ENCODE peak calls at places on chromosomes 13 and 19, in eight cellular contexts. One of them, this sample, is unnamed.

GRCh38 chr19:8030906-8031305 is 21.7 kb upstream of the CCL25 start:
- DNase-seq in foreskin fibroblast: no peak
- DNase-seq in retinal pigment epithelial cell: no peak
- DNase-seq in heart left ventricle: no peak
- DNase-seq in cardiac muscle cell: no peak
- DNase-seq in tibial artery: no peak
- DNase-seq in HCT116: no peak
- DNase-seq in PC-3: no peak
- DNase-seq in this sample: no peak

GRCh38 chr13:57418067-57418677 is 213.4 kb upstream of the PCDH17 start:
- DNase-seq in tibial artery: no peak
- DNase-seq in cardiac muscle cell: no peak
- DNase-seq in heart left ventricle: no peak
- DNase-seq in HCT116: no peak
- DNase-seq in retinal pigment epithelial cell: no peak
- DNase-seq in PC-3: no peak
- DNase-seq in foreskin fibroblast: no peak
- DNase-seq in this sample: no peak

GRCh38 chr19:48244289-48244688 is 11.4 kb downstream of the CARD8 start:
- DNase-seq in heart left ventricle: no peak
- DNase-seq in PC-3: peak
- DNase-seq in HCT116: no peak
- DNase-seq in foreskin fibroblast: no peak
- DNase-seq in cardiac muscle cell: peak
- DNase-seq in retinal pigment epithelial cell: no peak
- DNase-seq in tibial artery: no peak
- DNase-seq in this sample: no peak

GRCh38 chr19:35090160-35090794 is 25.3 kb upstream of the FXYD3 start:
- DNase-seq in cardiac muscle cell: peak
- DNase-seq in tibial artery: peak
- DNase-seq in HCT116: peak
- DNase-seq in foreskin fibroblast: peak
- DNase-seq in retinal pigment epithelial cell: no peak
- DNase-seq in heart left ventricle: peak
- DNase-seq in PC-3: peak
- DNase-seq in this sample: peak

GRCh38 chr19:43594710-43595604 is 977 bp downstream of the IRGQ start:
- DNase-seq in heart left ventricle: peak
- DNase-seq in retinal pigment epithelial cell: no peak
- DNase-seq in tibial artery: no peak
- DNase-seq in HCT116: peak
- DNase-seq in foreskin fibroblast: peak
- DNase-seq in PC-3: peak
- DNase-seq in cardiac muscle cell: peak
- DNase-seq in this sample: peak

GRCh38 chr13:40389081-40389641 is 277.3 kb downstream of the FOXO1 start:
- DNase-seq in retinal pigment epithelial cell: no peak
- DNase-seq in PC-3: no peak
- DNase-seq in cardiac muscle cell: no peak
- DNase-seq in foreskin fibroblast: no peak
- DNase-seq in HCT116: no peak
- DNase-seq in heart left ventricle: no peak
- DNase-seq in tibial artery: no peak
- DNase-seq in this sample: no peak

GRCh38 chr13:26168835-26169234 is 53.3 kb downstream of the RNF6 start:
- DNase-seq in PC-3: no peak
- DNase-seq in heart left ventricle: no peak
- DNase-seq in retinal pigment epithelial cell: no peak
- DNase-seq in cardiac muscle cell: no peak
- DNase-seq in HCT116: no peak
- DNase-seq in foreskin fibroblast: no peak
- DNase-seq in tibial artery: no peak
- DNase-seq in this sample: no peak

GRCh38 chr19:54373781-54374266 is 9.1 kb upstream of the LAIR1 start:
- DNase-seq in cardiac muscle cell: no peak
- DNase-seq in HCT116: no peak
- DNase-seq in retinal pigment epithelial cell: no peak
- DNase-seq in tibial artery: peak
- DNase-seq in heart left ventricle: no peak
- DNase-seq in PC-3: no peak
- DNase-seq in foreskin fibroblast: no peak
- DNase-seq in this sample: no peak

GRCh38 chr13:30408319-30409101 is 13.8 kb upstream of the UBE2L5 start:
- DNase-seq in tibial artery: peak
- DNase-seq in cardiac muscle cell: peak
- DNase-seq in HCT116: no peak
- DNase-seq in foreskin fibroblast: peak
- DNase-seq in PC-3: peak
- DNase-seq in retinal pigment epithelial cell: peak
- DNase-seq in heart left ventricle: peak
- DNase-seq in this sample: peak

GRCh38 chr13:30412351-30412750 is 9.9 kb upstream of the UBE2L5 start:
- DNase-seq in cardiac muscle cell: no peak
- DNase-seq in retinal pigment epithelial cell: no peak
- DNase-seq in HCT116: no peak
- DNase-seq in foreskin fibroblast: no peak
- DNase-seq in tibial artery: no peak
- DNase-seq in PC-3: no peak
- DNase-seq in heart left ventricle: no peak
- DNase-seq in this sample: no peak

GRCh38 chr13:30406779-30407416 is 15.4 kb upstream of the UBE2L5 start:
- DNase-seq in retinal pigment epithelial cell: no peak
- DNase-seq in heart left ventricle: no peak
- DNase-seq in cardiac muscle cell: no peak
- DNase-seq in foreskin fibroblast: no peak
- DNase-seq in tibial artery: no peak
- DNase-seq in HCT116: no peak
- DNase-seq in PC-3: no peak
- DNase-seq in this sample: no peak

GRCh38 chr13:30410705-30411125 is 11.6 kb upstream of the UBE2L5 start:
- DNase-seq in retinal pigment epithelial cell: no peak
- DNase-seq in cardiac muscle cell: no peak
- DNase-seq in PC-3: no peak
- DNase-seq in tibial artery: no peak
- DNase-seq in HCT116: no peak
- DNase-seq in heart left ventricle: no peak
- DNase-seq in foreskin fibroblast: no peak
- DNase-seq in this sample: no peak

DNA sequence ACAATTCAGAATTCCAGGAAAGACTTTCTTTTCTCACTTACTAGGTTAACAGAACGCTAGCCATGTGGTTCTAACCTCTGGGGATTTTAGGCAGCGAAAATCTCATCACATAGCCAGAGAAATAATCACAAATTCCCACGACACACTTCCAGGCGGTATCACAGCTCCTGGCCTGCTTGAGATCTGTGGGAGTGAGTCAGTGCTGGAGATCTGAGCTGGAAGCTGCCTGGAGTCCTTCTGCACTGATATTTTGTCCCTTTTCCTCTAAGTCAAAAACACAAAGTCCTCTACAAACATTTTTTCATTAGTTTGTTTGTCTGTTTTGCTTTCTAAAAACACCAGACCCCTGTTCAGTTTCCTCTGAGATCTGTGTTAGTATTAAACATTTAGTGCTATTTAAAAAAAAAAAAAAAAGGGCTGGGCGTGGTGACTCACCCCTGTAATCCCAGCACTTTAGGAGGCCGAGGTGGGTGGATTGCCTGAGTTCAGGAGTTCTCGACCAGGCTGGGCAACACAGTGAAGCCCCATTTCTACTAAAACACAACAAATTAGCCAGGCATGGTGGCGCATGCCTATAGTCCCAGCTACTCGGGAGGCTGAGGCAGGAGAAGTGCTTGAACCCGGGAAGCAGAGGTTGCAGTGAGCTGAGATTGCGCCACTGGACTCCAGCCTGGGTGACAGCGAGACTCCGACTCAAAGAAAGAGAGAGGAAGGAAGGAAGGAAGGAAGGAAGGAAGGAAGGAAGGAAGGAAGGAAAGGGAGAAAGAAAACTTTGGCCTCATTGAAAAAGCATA is 12.2 kb upstream of the UBE2L5 start:
- DNase-seq in HCT116: no peak
- DNase-seq in cardiac muscle cell: peak
- DNase-seq in foreskin fibroblast: peak
- DNase-seq in tibial artery: peak
- DNase-seq in PC-3: peak
- DNase-seq in heart left ventricle: peak
- DNase-seq in retinal pigment epithelial cell: peak
- DNase-seq in this sample: no peak
- H3K4me3 ChIP-seq in HCT116: no peak
- H3K4me3 ChIP-seq in cardiac muscle cell: no peak
- H3K4me3 ChIP-seq in foreskin fibroblast: no peak
- H3K4me3 ChIP-seq in tibial artery: no peak
- H3K4me3 ChIP-seq in PC-3: no peak
- H3K4me3 ChIP-seq in heart left ventricle: no peak
- H3K4me3 ChIP-seq in retinal pigment epithelial cell: no peak
- H3K4me3 ChIP-seq in this sample: no peak

GRCh38 chr13:110329258-110329657 is 22.2 kb downstream of the COL4A2 start:
- DNase-seq in tibial artery: no peak
- DNase-seq in retinal pigment epithelial cell: no peak
- DNase-seq in cardiac muscle cell: no peak
- DNase-seq in PC-3: no peak
- DNase-seq in HCT116: no peak
- DNase-seq in heart left ventricle: no peak
- DNase-seq in foreskin fibroblast: no peak
- DNase-seq in this sample: no peak

GRCh38 chr13:110328509-110328908 is 21.4 kb downstream of the COL4A2 start:
- DNase-seq in cardiac muscle cell: no peak
- DNase-seq in tibial artery: no peak
- DNase-seq in retinal pigment epithelial cell: no peak
- DNase-seq in foreskin fibroblast: no peak
- DNase-seq in heart left ventricle: no peak
- DNase-seq in HCT116: no peak
- DNase-seq in PC-3: no peak
- DNase-seq in this sample: no peak

GRCh38 chr13:110331362-110331761 is 24.3 kb downstream of the COL4A2 start:
- DNase-seq in PC-3: no peak
- DNase-seq in HCT116: no peak
- DNase-seq in heart left ventricle: no peak
- DNase-seq in retinal pigment epithelial cell: no peak
- DNase-seq in tibial artery: no peak
- DNase-seq in foreskin fibroblast: no peak
- DNase-seq in cardiac muscle cell: peak
- DNase-seq in this sample: no peak

GRCh38 chr13:110329798-110330461 is 22.8 kb downstream of the COL4A2 start:
- DNase-seq in tibial artery: no peak
- DNase-seq in cardiac muscle cell: peak
- DNase-seq in foreskin fibroblast: peak
- DNase-seq in heart left ventricle: no peak
- DNase-seq in retinal pigment epithelial cell: no peak
- DNase-seq in HCT116: no peak
- DNase-seq in PC-3: no peak
- DNase-seq in this sample: no peak

GRCh38 chr13:110330491-110331001 is 23.5 kb downstream of the COL4A2 start:
- DNase-seq in HCT116: no peak
- DNase-seq in cardiac muscle cell: peak
- DNase-seq in tibial artery: no peak
- DNase-seq in foreskin fibroblast: peak
- DNase-seq in heart left ventricle: no peak
- DNase-seq in PC-3: no peak
- DNase-seq in retinal pigment epithelial cell: no peak
- DNase-seq in this sample: no peak
- H3K4me3 ChIP-seq in HCT116: no peak
- H3K4me3 ChIP-seq in cardiac muscle cell: no peak
- H3K4me3 ChIP-seq in tibial artery: peak
- H3K4me3 ChIP-seq in foreskin fibroblast: peak
- H3K4me3 ChIP-seq in heart left ventricle: no peak
- H3K4me3 ChIP-seq in PC-3: no peak
- H3K4me3 ChIP-seq in retinal pigment epithelial cell: no peak
- H3K4me3 ChIP-seq in this sample: no peak

DNA sequence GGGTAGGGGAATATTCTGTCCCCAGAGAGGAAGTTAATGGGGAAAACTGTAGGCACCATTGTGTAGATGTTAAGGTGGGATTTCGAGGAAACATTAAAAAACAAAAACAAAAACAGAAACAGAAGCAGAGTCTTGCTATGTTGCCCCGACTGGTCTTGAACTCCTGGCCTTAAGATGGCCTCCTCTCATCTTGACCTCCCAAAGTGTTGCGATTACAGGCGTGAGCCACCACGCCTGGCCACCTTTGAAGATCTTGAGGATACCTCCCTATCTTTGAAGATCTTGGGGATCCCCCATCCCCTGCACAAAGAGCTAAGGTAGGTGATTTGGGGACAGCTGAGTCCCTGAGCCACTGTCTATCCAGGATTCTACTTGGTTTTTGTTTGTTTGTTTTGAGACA is 553 bp upstream of the ICAM3 start:
- DNase-seq in PC-3: no peak
- DNase-seq in heart left ventricle: no peak
- DNase-seq in cardiac muscle cell: no peak
- DNase-seq in tibial artery: no peak
- DNase-seq in retinal pigment epithelial cell: no peak
- DNase-seq in HCT116: no peak
- DNase-seq in foreskin fibroblast: no peak
- DNase-seq in this sample: no peak
- H3K4me3 ChIP-seq in PC-3: no peak
- H3K4me3 ChIP-seq in heart left ventricle: no peak
- H3K4me3 ChIP-seq in cardiac muscle cell: no peak
- H3K4me3 ChIP-seq in tibial artery: no peak
- H3K4me3 ChIP-seq in retinal pigment epithelial cell: no peak
- H3K4me3 ChIP-seq in HCT116: no peak
- H3K4me3 ChIP-seq in foreskin fibroblast: no peak
- H3K4me3 ChIP-seq in this sample: no peak

GRCh38 chr13:74070513-74070912 is 63.7 kb downstream of the KLF12 start:
- DNase-seq in retinal pigment epithelial cell: no peak
- DNase-seq in tibial artery: no peak
- DNase-seq in heart left ventricle: no peak
- DNase-seq in HCT116: no peak
- DNase-seq in foreskin fibroblast: no peak
- DNase-seq in cardiac muscle cell: no peak
- DNase-seq in PC-3: no peak
- DNase-seq in this sample: no peak
- H3K4me3 ChIP-seq in retinal pigment epithelial cell: no peak
- H3K4me3 ChIP-seq in tibial artery: no peak
- H3K4me3 ChIP-seq in heart left ventricle: no peak
- H3K4me3 ChIP-seq in HCT116: no peak
- H3K4me3 ChIP-seq in foreskin fibroblast: no peak
- H3K4me3 ChIP-seq in cardiac muscle cell: no peak
- H3K4me3 ChIP-seq in PC-3: no peak
- H3K4me3 ChIP-seq in this sample: no peak

GRCh38 chr19:17922138-17922537 is 10.7 kb upstream of the CCDC124 start:
- DNase-seq in tibial artery: no peak
- DNase-seq in heart left ventricle: no peak
- DNase-seq in HCT116: no peak
- DNase-seq in PC-3: no peak
- DNase-seq in foreskin fibroblast: no peak
- DNase-seq in retinal pigment epithelial cell: no peak
- DNase-seq in cardiac muscle cell: no peak
- DNase-seq in this sample: no peak
- H3K4me3 ChIP-seq in tibial artery: no peak
- H3K4me3 ChIP-seq in heart left ventricle: no peak
- H3K4me3 ChIP-seq in HCT116: no peak
- H3K4me3 ChIP-seq in PC-3: no peak
- H3K4me3 ChIP-seq in foreskin fibroblast: no peak
- H3K4me3 ChIP-seq in retinal pigment epithelial cell: no peak
- H3K4me3 ChIP-seq in cardiac muscle cell: no peak
- H3K4me3 ChIP-seq in this sample: no peak

GRCh38 chr19:291561-292280 is 518 bp upstream of the PLPP2 start:
- DNase-seq in foreskin fibroblast: peak
- DNase-seq in cardiac muscle cell: no peak
- DNase-seq in PC-3: no peak
- DNase-seq in retinal pigment epithelial cell: no peak
- DNase-seq in heart left ventricle: no peak
- DNase-seq in HCT116: no peak
- DNase-seq in tibial artery: no peak
- DNase-seq in this sample: no peak
- H3K4me3 ChIP-seq in foreskin fibroblast: no peak
- H3K4me3 ChIP-seq in cardiac muscle cell: no peak
- H3K4me3 ChIP-seq in PC-3: no peak
- H3K4me3 ChIP-seq in retinal pigment epithelial cell: no peak
- H3K4me3 ChIP-seq in heart left ventricle: peak
- H3K4me3 ChIP-seq in HCT116: peak
- H3K4me3 ChIP-seq in tibial artery: no peak
- H3K4me3 ChIP-seq in this sample: peak

GRCh38 chr19:51391073-51391611 is 751 bp upstream of the C19orf84 start:
- DNase-seq in PC-3: no peak
- DNase-seq in cardiac muscle cell: no peak
- DNase-seq in heart left ventricle: no peak
- DNase-seq in tibial artery: no peak
- DNase-seq in HCT116: no peak
- DNase-seq in foreskin fibroblast: no peak
- DNase-seq in retinal pigment epithelial cell: no peak
- DNase-seq in this sample: no peak
- H3K4me3 ChIP-seq in PC-3: no peak
- H3K4me3 ChIP-seq in cardiac muscle cell: no peak
- H3K4me3 ChIP-seq in heart left ventricle: no peak
- H3K4me3 ChIP-seq in tibial artery: no peak
- H3K4me3 ChIP-seq in HCT116: no peak
- H3K4me3 ChIP-seq in foreskin fibroblast: no peak
- H3K4me3 ChIP-seq in retinal pigment epithelial cell: no peak
- H3K4me3 ChIP-seq in this sample: no peak